ENCODE peak calls at places on chromosomes 16 and 17, in nine cellular contexts. S, A, O, V, Z, K, F, L and J are unnamed samples.

GRCh38 chr17:79322216-79323123 is 247.8 kb downstream of the ENGASE start:
- DNase-seq in S (no peak), Z (no peak), V (no peak), F (peak), A (no peak), K (no peak), L (no peak), O (no peak), J (no peak)

GRCh38 chr17:49382556-49382955 is 20.5 kb upstream of the ZNF652 start:
- DNase-seq in A (no peak), S (no peak), O (no peak), L (no peak), Z (no peak), V (no peak), K (no peak), F (no peak), J (no peak)

GRCh38 chr16:22296225-22297113 is 740 bp upstream of the POLR3E start:
- DNase-seq in V (no peak), L (peak), F (no peak), Z (no peak), K (no peak), S (peak), A (peak), O (no peak), J (no peak)

GRCh38 chr17:8226536-8227237 is 16.3 kb upstream of the AURKB start:
- DNase-seq in K (peak), A (peak), V (peak), Z (peak), L (peak), O (peak), S (peak), F (peak), J (peak)

GRCh38 chr16:86479419-86479818 is 30.9 kb upstream of the FOXF1 start:
- DNase-seq in O (no peak), K (peak), A (no peak), S (no peak), Z (no peak), F (no peak), V (peak), L (no peak), J (no peak)

GRCh38 chr17:28988475-28988874 is 17.4 kb downstream of the SEZ6 start:
- DNase-seq in L (no peak), O (no peak), K (no peak), F (no peak), Z (no peak), A (no peak), S (no peak), V (no peak), J (no peak)

GRCh38 chr17:31680126-31680525 is 178.9 kb downstream of the COPRS start:
- DNase-seq in L (no peak), Z (no peak), S (no peak), A (no peak), K (no peak), V (no peak), O (no peak), F (no peak), J (no peak)

GRCh38 chr16:81703177-81704155 is 75.6 kb upstream of the PLCG2 start:
- DNase-seq in F (peak), K (no peak), A (peak), V (peak), Z (peak), O (peak), L (peak), S (peak), J (peak)

GRCh38 chr16:84547539-84548058 is 43.1 kb upstream of the MEAK7 start:
- DNase-seq in O (no peak), Z (no peak), F (no peak), L (no peak), V (no peak), K (no peak), A (no peak), S (no peak), J (no peak)

GRCh38 chr16:4892356-4893102 is 44.4 kb downstream of the PPL start:
- DNase-seq in A (no peak), V (peak), S (no peak), Z (no peak), O (peak), K (peak), F (no peak), L (peak), J (no peak)

GRCh38 chr17:82414548-82415281 is 3.4 kb upstream of the HEXD start:
- DNase-seq in F (peak), V (peak), A (peak), S (peak), Z (no peak), L (peak), O (peak), K (no peak), J (no peak)

GRCh38 chr17:20154601-20155000 is 145.4 kb downstream of the SPECC1 start:
- DNase-seq in A (peak), F (no peak), O (no peak), L (no peak), V (no peak), S (no peak), K (no peak), Z (no peak), J (no peak)

GRCh38 chr17:42566873-42567573 is at the start of gene MLX:
- DNase-seq in L (peak), O (peak), V (peak), A (peak), F (peak), S (peak), K (peak), Z (no peak), J (no peak)

GRCh38 chr17:33671493-33671892 is 378.4 kb upstream of the ASIC2 start:
- DNase-seq in Z (no peak), O (no peak), S (no peak), K (no peak), F (no peak), V (no peak), L (no peak), A (no peak), J (no peak)

GRCh38 chr17:68777856-68778694 is 176.9 kb upstream of the FAM20A start:
- DNase-seq in L (no peak), V (no peak), O (no peak), K (no peak), Z (no peak), F (no peak), A (no peak), S (no peak), J (no peak)

GRCh38 chr16:60945225-60945624 is 1091.0 kb downstream of the CDH8 start:
- DNase-seq in F (no peak), Z (no peak), V (no peak), L (no peak), O (no peak), A (no peak), K (no peak), S (peak), J (peak)

GRCh38 chr17:62186841-62187240 is 121.8 kb upstream of the MED13 start:
- DNase-seq in F (no peak), Z (no peak), A (no peak), K (no peak), S (no peak), O (no peak), L (no peak), V (no peak), J (no peak)

GRCh38 chr16:85447657-85448313 is 165.3 kb upstream of the GSE1 start:
- DNase-seq in V (no peak), S (no peak), K (no peak), Z (no peak), O (no peak), L (no peak), F (no peak), A (no peak), J (no peak)

GRCh38 chr16:82995927-82996441 is 369.2 kb downstream of the CDH13 start:
- DNase-seq in S (no peak), Z (peak), A (peak), L (peak), K (peak), F (no peak), O (peak), V (no peak), J (peak)

GRCh38 chr16:69301861-69302260 is 9.3 kb upstream of the VPS4A start:
- DNase-seq in F (no peak), Z (no peak), K (no peak), L (no peak), S (no peak), V (no peak), A (no peak), O (no peak), J (no peak)

GRCh38 chr17:82775033-82775823 is 23.4 kb downstream of the TBCD start:
- DNase-seq in A (peak), Z (no peak), K (no peak), V (peak), O (peak), L (peak), S (peak), F (peak), J (no peak)

GRCh38 chr16:14321542-14321941 is 250.4 kb downstream of the MRTFB start:
- DNase-seq in L (no peak), O (no peak), F (no peak), S (peak), Z (no peak), V (peak), A (no peak), K (no peak), J (no peak)

GRCh38 chr17:44636562-44636961 is 19.7 kb upstream of the MEIOC start:
- DNase-seq in V (no peak), A (peak), K (peak), F (no peak), L (peak), O (peak), S (peak), Z (no peak), J (peak)

GRCh38 chr16:89670496-89671431 is 13.1 kb downstream of the SPATA33 start:
- DNase-seq in K (no peak), L (peak), F (no peak), Z (no peak), V (no peak), O (peak), A (peak), S (no peak), J (no peak)

GRCh38 chr16:22360963-22361659 is 13.3 kb downstream of the CDR2 start:
- DNase-seq in L (no peak), O (no peak), A (no peak), F (no peak), K (no peak), Z (no peak), S (no peak), V (no peak), J (no peak)

GRCh38 chr17:628089-628488 is 86.5 kb downstream of the VPS53 start:
- DNase-seq in V (no peak), F (no peak), S (no peak), A (no peak), O (no peak), K (no peak), Z (no peak), L (no peak), J (no peak)

GRCh38 chr16:85172465-85173071 is 60.3 kb upstream of the CIBAR2 start:
- DNase-seq in Z (no peak), F (peak), A (peak), S (peak), L (no peak), O (no peak), K (no peak), V (no peak), J (no peak)

GRCh38 chr17:57940653-57941329 is 14.4 kb downstream of the CUEDC1 start:
- DNase-seq in Z (no peak), V (no peak), L (no peak), S (no peak), K (no peak), O (no peak), A (no peak), F (no peak), J (no peak)

GRCh38 chr16:78630102-78630501 is 530.6 kb downstream of the WWOX start:
- DNase-seq in O (no peak), Z (no peak), V (no peak), F (no peak), L (no peak), A (no peak), K (no peak), S (no peak), J (no peak)

GRCh38 chr17:81388612-81389367 is 6.5 kb upstream of the BAHCC1 start:
- DNase-seq in Z (no peak), F (no peak), L (no peak), K (no peak), A (no peak), S (peak), O (no peak), V (peak), J (no peak)

GRCh38 chr17:29158515-29159275 is 21.5 kb downstream of the MYO18A start:
- DNase-seq in V (no peak), K (no peak), S (no peak), A (no peak), F (peak), L (peak), Z (no peak), O (peak), J (peak)

GRCh38 chr17:7235693-7236665 is 1.7 kb upstream of the DVL2 start:
- DNase-seq in Z (no peak), F (peak), A (peak), V (no peak), K (no peak), S (no peak), L (no peak), O (no peak), J (no peak)

GRCh38 chr16:65095090-65095728 is 26.7 kb downstream of the CDH11 start:
- DNase-seq in K (no peak), A (no peak), F (no peak), V (no peak), L (no peak), O (no peak), S (no peak), Z (no peak), J (no peak)

GRCh38 chr17:31318298-31319190 is 2.9 kb downstream of the EVI2A start:
- DNase-seq in A (peak), S (peak), Z (no peak), K (no peak), L (peak), F (no peak), O (peak), V (peak), J (no peak)

GRCh38 chr16:3492356-3492755 is 2.9 kb downstream of the C16orf90 start:
- DNase-seq in Z (no peak), S (no peak), L (no peak), V (no peak), A (no peak), K (no peak), O (no peak), F (peak), J (no peak)

GRCh38 chr17:29905086-29905878 is 24.7 kb downstream of the SSH2 start:
- DNase-seq in F (no peak), A (no peak), Z (no peak), O (no peak), K (no peak), S (no peak), L (no peak), V (no peak), J (no peak)

GRCh38 chr16:70751593-70751992 is 49.4 kb downstream of the VAC14 start:
- DNase-seq in O (no peak), F (peak), A (no peak), K (no peak), S (no peak), L (no peak), Z (no peak), V (no peak), J (no peak)

GRCh38 chr17:50283246-50283645 is 9.0 kb downstream of the TMEM92 start:
- DNase-seq in L (peak), F (peak), V (peak), S (no peak), Z (no peak), A (no peak), O (no peak), K (no peak), J (no peak)

GRCh38 chr17:57488856-57489255 is 232.5 kb downstream of the MSI2 start:
- DNase-seq in O (no peak), S (no peak), Z (no peak), K (no peak), A (no peak), V (no peak), L (no peak), F (no peak), J (no peak)

GRCh38 chr17:40323731-40324650 is 15.0 kb downstream of the RARA start:
- DNase-seq in O (peak), Z (no peak), K (no peak), V (peak), F (peak), S (no peak), A (no peak), L (peak), J (no peak)

DNA sequence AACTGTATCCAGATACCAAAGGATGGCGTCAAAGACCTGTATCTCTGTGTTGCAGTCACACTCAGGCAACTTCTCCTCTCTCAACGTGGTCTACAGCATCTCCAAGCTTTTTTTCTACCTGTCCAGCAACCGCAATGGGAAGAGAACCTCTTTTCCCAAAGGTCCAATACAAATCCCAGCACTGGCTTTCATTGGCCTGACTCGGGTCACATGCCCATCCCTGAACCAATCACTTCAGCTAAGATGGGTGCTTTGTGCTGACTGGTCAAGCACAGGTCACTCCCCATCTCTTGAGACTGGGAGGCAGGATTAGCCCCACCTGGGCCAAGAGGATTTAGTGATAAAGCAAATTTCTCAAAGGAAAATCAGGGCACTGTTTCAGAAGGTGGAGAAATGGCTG is 71.2 kb upstream of the C16orf82 start:
- DNase-seq in Z (no peak), O (no peak), L (no peak), V (no peak), A (no peak), S (no peak), K (no peak), F (no peak), J (no peak)
- H3K4me3 ChIP-seq in Z (no peak), O (no peak), L (no peak), V (no peak), A (no peak), S (no peak), K (no peak), F (no peak), J (no peak)

GRCh38 chr17:17740627-17741237 is 59.5 kb downstream of the RAI1 start:
- DNase-seq in F (no peak), A (peak), Z (no peak), L (no peak), K (no peak), O (no peak), V (peak), S (no peak), J (no peak)

GRCh38 chr17:17742133-17742621 is 60.9 kb downstream of the RAI1 start:
- DNase-seq in Z (no peak), O (peak), S (no peak), L (peak), F (no peak), V (no peak), A (no peak), K (no peak), J (no peak)

GRCh38 chr17:17739388-17740066 is 58.3 kb downstream of the RAI1 start:
- DNase-seq in A (peak), O (peak), V (peak), L (peak), S (no peak), K (no peak), F (peak), Z (no peak), J (no peak)

GRCh38 chr17:17742688-17743390 is 61.6 kb downstream of the RAI1 start:
- DNase-seq in O (no peak), V (no peak), Z (no peak), K (no peak), L (no peak), F (no peak), S (no peak), A (no peak), J (no peak)

DNA sequence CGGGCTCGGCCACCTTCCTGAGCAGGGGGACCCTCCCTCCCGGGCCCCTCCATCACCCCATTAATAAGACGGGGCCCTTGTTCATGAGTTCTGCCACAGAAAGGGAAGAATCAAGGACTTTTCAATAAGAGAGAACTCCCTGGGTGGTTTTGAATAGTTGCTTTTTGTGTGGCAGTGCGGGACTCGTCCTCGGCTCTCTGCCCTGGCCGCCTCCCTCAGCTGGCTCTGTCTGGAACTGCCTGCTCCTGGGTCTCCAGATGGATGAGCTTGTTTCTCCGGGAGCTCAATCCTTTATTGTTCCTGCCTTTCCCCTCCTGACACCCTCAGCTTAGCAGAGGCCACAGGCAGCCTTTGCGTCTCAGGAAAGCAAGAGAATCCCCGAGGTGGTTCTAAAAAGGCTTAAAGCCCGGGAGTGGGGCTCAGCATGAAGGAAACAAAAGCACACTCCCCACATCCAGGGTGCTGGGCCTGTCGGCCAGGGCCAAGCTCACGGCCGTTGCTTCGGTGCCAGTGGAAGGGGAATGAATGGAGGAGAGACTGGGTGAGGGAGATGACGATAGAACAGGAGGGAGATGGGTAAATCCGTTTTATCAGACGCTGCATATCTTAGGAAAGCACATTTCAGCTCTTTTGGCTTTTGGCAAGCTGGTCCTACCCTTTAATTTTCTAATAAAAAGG is 60.2 kb downstream of the RAI1 start:
- DNase-seq in Z (no peak), L (peak), S (peak), O (peak), A (no peak), V (peak), F (no peak), K (no peak), J (no peak)
- TF ChIP-seq CTCF in Z (peak), L (peak), S (peak), O (no peak), A (peak), V (no peak), F (no peak), K (peak), J (peak)

GRCh38 chr17:77916771-77917481 is 41.6 kb upstream of the TNRC6C start:
- DNase-seq in L (no peak), A (no peak), V (no peak), K (no peak), S (no peak), Z (no peak), O (no peak), F (no peak), J (no peak)
- H3K4me3 ChIP-seq in L (no peak), A (no peak), V (no peak), K (no peak), S (no peak), Z (no peak), O (no peak), F (no peak), J (no peak)

GRCh38 chr16:23597003-23597756 is 1.1 kb upstream of the NDUFAB1 start:
- DNase-seq in K (no peak), A (peak), S (peak), L (no peak), Z (no peak), V (no peak), F (no peak), O (peak), J (no peak)
- TF ChIP-seq CTCF in K (no peak), A (peak), S (peak), L (no peak), Z (peak), V (no peak), F (no peak), O (peak), J (peak)

DNA sequence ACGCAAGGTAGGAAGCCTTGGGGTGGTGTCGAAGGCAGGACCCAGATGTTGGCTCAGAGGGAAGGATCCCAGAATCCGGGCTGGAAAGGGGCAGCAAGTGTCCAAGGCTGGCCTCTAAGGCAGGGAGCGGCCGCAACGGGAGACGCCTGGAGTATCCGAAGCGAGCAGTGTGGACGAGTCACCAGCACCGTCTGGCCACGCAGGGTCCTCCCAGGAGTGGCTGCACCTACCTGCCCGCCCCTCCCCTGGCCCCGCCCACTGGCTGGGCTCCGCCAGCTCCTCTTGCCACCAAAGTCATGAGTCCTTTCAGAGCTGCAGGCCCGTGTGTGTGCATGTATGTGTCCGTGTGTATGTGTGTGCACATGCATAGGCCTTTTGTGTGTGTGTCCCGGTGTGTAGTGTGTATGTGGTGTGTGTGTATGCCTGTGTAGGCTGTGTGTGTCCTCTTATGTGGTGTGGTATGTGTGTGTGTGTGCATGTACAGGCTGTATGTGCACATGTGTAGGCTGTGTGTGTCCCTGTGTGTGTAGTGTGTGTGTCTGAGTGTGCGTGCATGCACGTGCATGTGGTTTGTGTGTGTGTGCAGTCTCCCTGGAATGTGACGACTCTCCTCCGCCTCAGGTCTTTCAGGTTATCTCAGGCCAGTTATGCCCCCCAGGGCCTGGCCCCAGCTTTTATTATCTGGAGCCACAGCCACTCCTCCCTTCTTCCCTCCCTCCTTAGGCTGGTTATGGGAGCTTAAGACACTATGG is at the start of gene PRSS8:
- DNase-seq in O (no peak), K (no peak), F (peak), V (no peak), Z (no peak), S (peak), A (peak), L (no peak), J (no peak)
- H3K4me3 ChIP-seq in O (no peak), K (no peak), F (peak), V (peak), Z (peak), S (peak), A (peak), L (no peak), J (peak)